ENCODE peak calls at places on chromosomes 12 and 14, in nine cellular contexts. Q, W, H, T, G, D, Z, A and R are unnamed samples.

GRCh38 chr14:102029956-102030355 is 56.9 kb downstream of the HSP90AA1 start:
- DNase-seq in Q (peak), H (no peak), D (no peak), W (no peak), Z (no peak), G (no peak), A (peak), T (no peak), R (no peak)

GRCh38 chr14:81323621-81324400 is 76.3 kb downstream of the STON2 start:
- DNase-seq in A (no peak), D (peak), Z (no peak), H (peak), Q (no peak), T (no peak), G (no peak), W (no peak), R (no peak)

GRCh38 chr14:61894452-61895077 is 132.3 kb downstream of the SNAPC1 start:
- DNase-seq in Z (no peak), G (peak), T (no peak), D (peak), W (peak), Q (peak), H (peak), A (peak), R (no peak)

GRCh38 chr14:36495666-36496065 is 24.4 kb downstream of the NKX2-1 start:
- DNase-seq in G (no peak), H (no peak), A (no peak), Q (no peak), T (no peak), W (no peak), Z (no peak), D (no peak), R (no peak)

GRCh38 chr12:32455607-32456063 is 56.3 kb downstream of the FGD4 start:
- DNase-seq in W (no peak), T (no peak), A (peak), D (peak), Z (no peak), H (peak), G (no peak), Q (peak), R (no peak)

GRCh38 chr14:68168460-68169109 is 349.0 kb downstream of the RAD51B start:
- DNase-seq in G (no peak), W (no peak), A (no peak), H (no peak), Q (no peak), Z (no peak), T (no peak), D (no peak), R (no peak)

GRCh38 chr12:47014474-47014873 is 64.9 kb upstream of the PCED1B start:
- DNase-seq in D (no peak), G (no peak), Q (peak), A (peak), T (no peak), W (no peak), Z (no peak), H (no peak), R (no peak)

GRCh38 chr14:32594766-32595165 is 265.7 kb downstream of the AKAP6 start:
- DNase-seq in W (no peak), Z (no peak), H (no peak), T (no peak), G (no peak), D (no peak), Q (peak), A (no peak), R (no peak)

GRCh38 chr12:75944097-75944904 is 87.3 kb downstream of the PHLDA1 start:
- DNase-seq in W (no peak), D (peak), G (no peak), A (peak), T (no peak), Q (peak), Z (no peak), H (peak), R (no peak)

GRCh38 chr14:35403085-35403396 is 1.5 kb downstream of the NFKBIA start:
- DNase-seq in Z (no peak), Q (no peak), G (peak), D (peak), H (no peak), T (no peak), A (no peak), W (peak), R (no peak)

GRCh38 chr12:75865315-75865714 is 166.3 kb downstream of the PHLDA1 start:
- DNase-seq in Z (no peak), W (no peak), Q (no peak), G (no peak), D (no peak), A (no peak), T (no peak), H (no peak), R (no peak)

GRCh38 chr14:99807413-99808132 is 14.4 kb downstream of the EML1 start:
- DNase-seq in H (no peak), T (no peak), W (no peak), D (peak), A (peak), Z (no peak), Q (no peak), G (no peak), R (peak)

GRCh38 chr14:77022219-77022852 is 6.2 kb downstream of the IRF2BPL start:
- DNase-seq in A (no peak), D (peak), T (no peak), G (no peak), H (peak), Q (no peak), Z (no peak), W (no peak), R (no peak)

GRCh38 chr14:65296402-65296801 is 116.1 kb upstream of the FUT8 start:
- DNase-seq in A (no peak), Q (no peak), D (no peak), H (no peak), T (no peak), Z (no peak), W (no peak), G (no peak), R (no peak)